ENCODE peak calls at places on chromosomes 5 and 9, in four cellular contexts. One of them, this sample, is unnamed.

GRCh38 chr9:18361621-18362020 is 112.3 kb upstream of the ADAMTSL1 start:
- DNase-seq in foreskin fibroblast: no peak
- DNase-seq in Daoy: no peak
- DNase-seq in stomach: no peak
- DNase-seq in this sample: no peak

GRCh38 chr5:128436825-128437224 is 101.2 kb downstream of the FBN2 start:
- DNase-seq in foreskin fibroblast: peak
- DNase-seq in Daoy: peak
- DNase-seq in stomach: no peak
- DNase-seq in this sample: peak

GRCh38 chr9:98943682-98944129 is at the start of gene COL15A1:
- DNase-seq in foreskin fibroblast: peak
- DNase-seq in Daoy: peak
- DNase-seq in stomach: no peak
- DNase-seq in this sample: no peak

GRCh38 chr5:59560553-59560952 is 333.0 kb downstream of the PDE4D start:
- DNase-seq in foreskin fibroblast: no peak
- DNase-seq in Daoy: no peak
- DNase-seq in stomach: no peak
- DNase-seq in this sample: no peak

GRCh38 chr9:37410969-37411785 is 11.3 kb upstream of the GRHPR start:
- DNase-seq in foreskin fibroblast: peak
- DNase-seq in Daoy: no peak
- DNase-seq in stomach: no peak
- DNase-seq in this sample: no peak

GRCh38 chr5:78009937-78010527 is 233.9 kb upstream of the TBCA start:
- DNase-seq in foreskin fibroblast: peak
- DNase-seq in Daoy: no peak
- DNase-seq in stomach: no peak
- DNase-seq in this sample: no peak

GRCh38 chr5:143557061-143557818 is 153.8 kb upstream of the NR3C1 start:
- DNase-seq in foreskin fibroblast: peak
- DNase-seq in Daoy: peak
- DNase-seq in stomach: no peak
- DNase-seq in this sample: peak

GRCh38 chr9:32741706-32742105 is 41.6 kb upstream of the TMEM215 start:
- DNase-seq in foreskin fibroblast: no peak
- DNase-seq in Daoy: peak
- DNase-seq in stomach: no peak
- DNase-seq in this sample: peak

GRCh38 chr5:63456279-63456678 is 506.0 kb downstream of the HTR1A start:
- DNase-seq in foreskin fibroblast: no peak
- DNase-seq in Daoy: no peak
- DNase-seq in stomach: no peak
- DNase-seq in this sample: peak

GRCh38 chr5:94471496-94471895 is 146.9 kb downstream of the KIAA0825 start:
- DNase-seq in foreskin fibroblast: peak
- DNase-seq in Daoy: no peak
- DNase-seq in stomach: no peak
- DNase-seq in this sample: no peak

This sample was measured in H4.